ENCODE peak calls at places on chromosome 1, in eight cellular contexts. F is iris pigment epithelial cell, M is amniotic epithelial cell, Y is esophagus muscularis mucosa, V is amniotic stem cell, Z is retinal pigment epithelial cell, U is stomach, I is A172. X is an unnamed sample.

GRCh38 chr1:195709821-195710220 is 898.4 kb downstream of the KCNT2 start:
- DNase-seq in F (no peak), M (no peak), Y (no peak), V (no peak), Z (no peak), U (no peak), I (no peak), X (no peak)

GRCh38 chr1:75861831-75862230 is 65.1 kb downstream of the MSH4 start:
- DNase-seq in F (no peak), M (no peak), Y (no peak), V (no peak), Z (no peak), U (no peak), I (no peak), X (no peak)

GRCh38 chr1:178324003-178324402 is 172.8 kb downstream of the CLEC20A start:
- DNase-seq in F (peak), M (no peak), Y (no peak), V (no peak), Z (no peak), U (no peak), I (no peak), X (no peak)

GRCh38 chr1:100661176-100661575 is 58.4 kb upstream of the VCAM1 start:
- DNase-seq in F (no peak), M (no peak), Y (no peak), V (no peak), Z (no peak), U (no peak), I (no peak), X (no peak)

GRCh38 chr1:245019904-245020486 is 134.8 kb upstream of the KIF26B start:
- DNase-seq in F (no peak), M (no peak), Y (no peak), V (no peak), Z (no peak), U (no peak), I (no peak), X (no peak)

GRCh38 chr1:2380816-2381591 is 10.3 kb downstream of the MORN1 start:
- DNase-seq in F (no peak), M (no peak), Y (no peak), V (no peak), Z (no peak), U (no peak), I (no peak), X (no peak)

GRCh38 chr1:240734001-240734400 is 122.0 kb upstream of the GREM2 start:
- DNase-seq in F (no peak), M (no peak), Y (no peak), V (no peak), Z (no peak), U (no peak), I (no peak), X (no peak)

GRCh38 chr1:163372576-163372975 is 50.8 kb downstream of the NUF2 start:
- DNase-seq in F (no peak), M (no peak), Y (no peak), V (no peak), Z (no peak), U (no peak), I (no peak), X (no peak)

GRCh38 chr1:46128336-46128735 is 4.1 kb downstream of the PIK3R3 start:
- DNase-seq in F (peak), M (no peak), Y (no peak), V (no peak), Z (no peak), U (no peak), I (no peak), X (no peak)

GRCh38 chr1:9717193-9718005 is 65.9 kb downstream of the PIK3CD start:
- DNase-seq in F (peak), M (no peak), Y (peak), V (no peak), Z (peak), U (peak), I (no peak), X (peak)

GRCh38 chr1:78240755-78241154 is 195.0 kb downstream of the GIPC2 start:
- DNase-seq in F (peak), M (no peak), Y (no peak), V (no peak), Z (no peak), U (no peak), I (no peak), X (no peak)

GRCh38 chr1:80218112-80218511 is 1211.6 kb upstream of the ADGRL4 start:
- DNase-seq in F (peak), M (peak), Y (no peak), V (peak), Z (peak), U (no peak), I (peak), X (no peak)

GRCh38 chr1:29581256-29581655 is 344.9 kb downstream of the PTPRU start:
- DNase-seq in F (no peak), M (no peak), Y (no peak), V (no peak), Z (no peak), U (no peak), I (no peak), X (no peak)

GRCh38 chr1:54887665-54888071 is 673 bp upstream of the DHCR24 start:
- DNase-seq in F (no peak), M (peak), Y (no peak), V (no peak), Z (no peak), U (peak), I (no peak), X (no peak)

GRCh38 chr1:244304156-244304555 is 147.6 kb downstream of the ADSS2 start:
- DNase-seq in F (no peak), M (no peak), Y (no peak), V (no peak), Z (no peak), U (no peak), I (no peak), X (no peak)

GRCh38 chr1:7401814-7402547 is 369.1 kb upstream of the VAMP3 start:
- DNase-seq in F (peak), M (peak), Y (peak), V (peak), Z (peak), U (peak), I (peak), X (peak)

GRCh38 chr1:185595835-185596667 is 138.1 kb upstream of the HMCN1 start:
- DNase-seq in F (peak), M (peak), Y (no peak), V (peak), Z (no peak), U (peak), I (peak), X (peak)

GRCh38 chr1:85278853-85279314 is 2.5 kb upstream of the BCL10 start:
- DNase-seq in F (peak), M (peak), Y (no peak), V (peak), Z (peak), U (peak), I (peak), X (peak)

GRCh38 chr1:160672789-160673695 is 26.2 kb upstream of the SLAMF1 start:
- DNase-seq in F (no peak), M (no peak), Y (no peak), V (no peak), Z (no peak), U (no peak), I (no peak), X (no peak)

GRCh38 chr1:114250683-114251572 is 97.3 kb upstream of the SYT6 start:
- DNase-seq in F (no peak), M (no peak), Y (peak), V (no peak), Z (no peak), U (no peak), I (no peak), X (no peak)

GRCh38 chr1:228061411-228062084 is 21.0 kb upstream of the ARF1 start:
- DNase-seq in F (no peak), M (no peak), Y (no peak), V (no peak), Z (no peak), U (peak), I (no peak), X (no peak)

GRCh38 chr1:218658899-218659298 is 313.8 kb downstream of the TGFB2 start:
- DNase-seq in F (peak), M (peak), Y (no peak), V (no peak), Z (peak), U (no peak), I (peak), X (no peak)

GRCh38 chr1:191368891-191369654 is 789.2 kb upstream of the RGS18 start:
- DNase-seq in F (no peak), M (no peak), Y (no peak), V (no peak), Z (no peak), U (no peak), I (peak), X (no peak)

GRCh38 chr1:12040457-12041051 is 21.3 kb downstream of the MIIP start:
- DNase-seq in F (peak), M (peak), Y (no peak), V (no peak), Z (no peak), U (no peak), I (peak), X (no peak)

GRCh38 chr1:22512873-22513272 is 50.4 kb upstream of the EPHA8 start:
- DNase-seq in F (no peak), M (no peak), Y (no peak), V (no peak), Z (no peak), U (no peak), I (no peak), X (no peak)

GRCh38 chr1:234600418-234601216 is 9.4 kb downstream of the IRF2BP2 start:
- DNase-seq in F (peak), M (peak), Y (no peak), V (no peak), Z (no peak), U (peak), I (no peak), X (no peak)

GRCh38 chr1:152179566-152179965 is 20.5 kb upstream of the RPTN start:
- DNase-seq in F (peak), M (no peak), Y (no peak), V (no peak), Z (no peak), U (no peak), I (no peak), X (no peak)

GRCh38 chr1:25513666-25514065 is 29.7 kb upstream of the LDLRAP1 start:
- DNase-seq in F (no peak), M (no peak), Y (no peak), V (no peak), Z (no peak), U (no peak), I (no peak), X (no peak)

GRCh38 chr1:60657926-60658325 is 424.4 kb upstream of the NFIA start:
- DNase-seq in F (no peak), M (no peak), Y (no peak), V (no peak), Z (no peak), U (no peak), I (no peak), X (no peak)

X was measured in ureter.